ENCODE peak calls at places on chromosomes 2 and 18, in eight cellular contexts. F is fibroblast of lung; M is CD8-positive, alpha-beta memory T cell; Q is lung; A is PC-3; S is adrenal gland; R is esophagus squamous epithelium; W is mesendoderm. Y is an unnamed sample. For H3K27me3, the result is how much of the 10 kb centered on the place peaks cover.

GRCh38 chr2:863732-864450 is 86.8 kb upstream of the SNTG2 start:
- DNase-seq in R (no peak), Q (no peak), W (no peak), A (no peak), S (no peak), M (no peak), F (no peak), Y (no peak)

GRCh38 chr2:127388423-127389164 is 819 bp upstream of the MAP3K2 start:
- DNase-seq in M (no peak), F (no peak), S (no peak), R (no peak), Q (no peak), A (peak), W (no peak), Y (peak)

GRCh38 chr2:974054-974453 is 23.4 kb downstream of the SNTG2 start:
- DNase-seq in M (peak), F (no peak), S (no peak), R (no peak), Q (no peak), A (no peak), W (no peak), Y (no peak)

GRCh38 chr2:218745559-218746469 is 35.2 kb downstream of the TTLL4 start:
- DNase-seq in Q (no peak), F (peak), M (no peak), R (no peak), S (peak), W (no peak), A (peak), Y (no peak)

GRCh38 chr2:196168181-196168580 is 3.2 kb downstream of the STK17B start:
- DNase-seq in S (no peak), R (no peak), A (peak), Q (no peak), F (peak), W (peak), M (peak), Y (no peak)

GRCh38 chr18:61883547-61883946 is 9.3 kb downstream of the RNF152 start:
- DNase-seq in W (no peak), Q (no peak), A (no peak), M (no peak), S (no peak), R (no peak), F (no peak), Y (no peak)

GRCh38 chr18:55998071-55998522 is 410.1 kb upstream of the TCF4 start:
- DNase-seq in A (no peak), S (no peak), W (peak), R (no peak), M (no peak), F (peak), Q (no peak), Y (peak)

GRCh38 chr2:16218651-16219050 is 278.3 kb downstream of the MYCN start:
- DNase-seq in F (no peak), S (no peak), R (no peak), A (no peak), W (peak), Q (no peak), M (no peak), Y (peak)

GRCh38 chr18:47420130-47420529 is 168.7 kb upstream of the SKOR2 start:
- DNase-seq in M (no peak), R (no peak), A (no peak), W (no peak), S (no peak), Q (no peak), F (no peak), Y (no peak)

GRCh38 chr2:195580156-195580555 is 76.9 kb upstream of the SLC39A10 start:
- DNase-seq in R (no peak), Q (no peak), S (no peak), F (no peak), W (no peak), A (no peak), M (no peak), Y (no peak)

GRCh38 chr2:20179179-20179754 is 45.7 kb downstream of the SDC1 start:
- DNase-seq in Q (no peak), W (no peak), A (no peak), R (no peak), F (no peak), M (no peak), S (no peak), Y (no peak)

GRCh38 chr18:49668583-49669290 is 106.9 kb downstream of the LIPG start:
- DNase-seq in S (no peak), F (peak), A (no peak), R (no peak), M (no peak), W (peak), Q (no peak), Y (peak)

GRCh38 chr2:43676322-43677050 is at the start of gene C1GALT1C1L:
- DNase-seq in Q (peak), R (no peak), M (no peak), S (peak), W (no peak), A (no peak), F (peak), Y (peak)

GRCh38 chr18:48752478-48752877 is 198.3 kb downstream of the SMAD7 start:
- DNase-seq in S (no peak), M (no peak), Q (no peak), A (no peak), F (no peak), W (no peak), R (no peak), Y (no peak)

GRCh38 chr2:2516386-2516785 is 185.3 kb upstream of the MYT1L start:
- DNase-seq in S (no peak), A (no peak), R (no peak), M (no peak), F (no peak), W (no peak), Q (no peak), Y (no peak)

GRCh38 chr2:202375006-202375610 is 1.0 kb upstream of the BMPR2 start:
- DNase-seq in S (peak), R (peak), Q (peak), A (peak), M (peak), F (peak), W (peak), Y (peak)

GRCh38 chr2:226609361-226609760 is 190.3 kb downstream of the IRS1 start:
- DNase-seq in F (peak), A (no peak), Q (no peak), S (no peak), R (no peak), M (no peak), W (no peak), Y (no peak)

GRCh38 chr2:103423100-103423499 is 661.3 kb downstream of the TMEM182 start:
- DNase-seq in W (no peak), R (no peak), A (no peak), F (no peak), M (no peak), S (no peak), Q (no peak), Y (no peak)

GRCh38 chr18:70373062-70373519 is 84.2 kb downstream of the SOCS6 start:
- DNase-seq in R (no peak), M (no peak), A (peak), S (no peak), Q (no peak), W (peak), F (peak), Y (no peak)

GRCh38 chr2:200168641-200169265 is 137.7 kb upstream of the SPATS2L start:
- DNase-seq in Q (no peak), R (no peak), S (no peak), F (no peak), M (no peak), W (peak), A (no peak), Y (peak)

GRCh38 chr18:48409591-48410094 is 460 bp upstream of the ZBTB7C start:
- DNase-seq in Q (no peak), F (peak), A (no peak), W (peak), M (no peak), S (peak), R (no peak), Y (peak)

GRCh38 chr18:2935438-2936192 is 77.3 kb downstream of the LPIN2 start:
- DNase-seq in F (peak), W (no peak), A (no peak), M (no peak), Q (no peak), R (no peak), S (no peak), Y (no peak)

GRCh38 chr2:2698182-2699116 is 367.4 kb upstream of the MYT1L start:
- DNase-seq in W (peak), Q (no peak), S (no peak), F (no peak), A (peak), R (no peak), M (no peak), Y (peak)

GRCh38 chr2:51995293-51995692 is 963.4 kb upstream of the NRXN1 start:
- DNase-seq in S (no peak), F (peak), A (peak), M (no peak), Q (no peak), W (no peak), R (no peak), Y (no peak)

GRCh38 chr2:121092095-121092494 is 192.9 kb downstream of the TFCP2L1 start:
- DNase-seq in Q (no peak), W (no peak), S (no peak), R (no peak), A (peak), F (no peak), M (no peak), Y (no peak)

GRCh38 chr18:13305326-13305725 is 86.8 kb downstream of the LDLRAD4 start:
- DNase-seq in W (no peak), F (no peak), S (no peak), A (no peak), R (no peak), M (no peak), Q (no peak), Y (no peak)

GRCh38 chr2:239630618-239631286 is 229.9 kb upstream of the HDAC4 start:
- DNase-seq in F (peak), R (no peak), M (no peak), S (peak), Q (no peak), W (no peak), A (peak), Y (no peak)

GRCh38 chr2:120014231-120014990 is 1.5 kb downstream of the EPB41L5 start:
- DNase-seq in F (no peak), W (no peak), M (no peak), A (no peak), Q (peak), S (no peak), R (no peak), Y (peak)

GRCh38 chr2:20576598-20577115 is 74.2 kb downstream of the HS1BP3 start:
- DNase-seq in W (no peak), M (peak), F (no peak), A (peak), Q (no peak), R (no peak), S (no peak), Y (no peak)

GRCh38 chr18:22921762-22922161 is 11.4 kb upstream of the RBBP8 start:
- DNase-seq in F (no peak), S (no peak), R (no peak), A (peak), Q (no peak), W (no peak), M (no peak), Y (no peak)

GRCh38 chr2:8682719-8683667 is 1.1 kb downstream of the ID2 start:
- DNase-seq in S (peak), R (no peak), M (peak), F (peak), W (peak), A (peak), Q (peak), Y (peak)

GRCh38 chr2:126887506-126887905 is 11.2 kb upstream of the TEX51 start:
- DNase-seq in Q (no peak), S (no peak), R (no peak), F (no peak), A (no peak), M (no peak), W (no peak), Y (no peak)

GRCh38 chr2:23384551-23385349 is at the start of gene KLHL29:
- DNase-seq in S (peak), A (peak), W (peak), F (peak), M (peak), R (no peak), Q (peak), Y (peak)

GRCh38 chr2:199659207-199659606 is 191.8 kb downstream of the FTCDNL1 start:
- DNase-seq in Q (no peak), W (peak), R (no peak), S (peak), M (no peak), F (peak), A (no peak), Y (peak)

GRCh38 chr2:9086465-9086864 is 83.0 kb upstream of the MBOAT2 start:
- DNase-seq in R (no peak), Q (no peak), A (no peak), S (no peak), M (no peak), F (no peak), W (no peak), Y (no peak)

GRCh38 chr2:69796199-69796598 is 33.3 kb upstream of the GMCL1 start:
- DNase-seq in W (no peak), A (peak), F (no peak), S (no peak), R (no peak), M (no peak), Q (no peak), Y (no peak)

GRCh38 chr18:55982992-55983391 is 395.0 kb upstream of the TCF4 start:
- DNase-seq in R (no peak), M (no peak), W (peak), F (no peak), A (peak), Q (no peak), S (no peak), Y (peak)

DNA sequence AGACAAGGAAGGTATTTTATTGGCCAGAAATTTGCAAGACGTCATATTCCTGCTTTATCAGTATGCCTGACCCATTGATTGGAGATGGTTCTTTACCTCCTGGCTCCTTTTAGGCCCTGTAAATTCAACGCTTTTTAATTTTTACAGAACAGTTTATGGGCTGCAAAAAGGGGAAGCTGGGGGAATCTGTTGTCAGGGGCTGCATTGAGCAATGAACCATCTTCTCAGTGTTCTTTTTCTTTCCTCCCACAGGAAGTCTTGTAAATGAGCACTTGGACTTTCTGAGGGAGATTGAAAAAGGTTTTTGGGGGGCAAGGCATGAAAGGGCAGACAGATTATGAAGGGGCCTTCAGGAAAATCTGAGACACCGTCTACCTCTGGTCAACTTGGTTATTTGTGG is 503.6 kb upstream of the TNP1 start:
- DNase-seq in A (no peak), M (no peak), W (no peak), Q (no peak), R (no peak), S (no peak), F (no peak), Y (no peak)
- H3K27me3 ChIP-seq in A (under half), M (under half), W (under half), Q (under half), R (under half), S (under half), F (under half), Y (under half)

DNA sequence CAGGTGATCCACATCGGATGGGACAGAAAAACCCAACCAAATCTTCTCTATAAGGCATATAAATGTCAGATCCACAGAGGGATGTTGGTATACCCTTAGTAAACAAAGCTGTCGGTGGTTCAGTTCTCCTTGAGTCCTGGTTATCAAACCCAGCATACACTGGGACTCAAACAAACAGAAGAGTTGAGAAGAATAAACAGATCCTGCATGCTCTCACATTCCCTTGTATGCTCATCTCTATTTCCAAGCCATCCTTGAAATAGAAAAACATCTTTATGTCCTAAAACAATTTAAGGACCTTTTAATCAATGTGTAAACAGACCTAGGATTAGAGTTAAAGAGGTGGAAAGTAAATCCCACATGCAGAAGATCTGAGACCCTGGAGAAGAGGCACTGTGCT is 19.8 kb upstream of the HK2 start:
- DNase-seq in Q (no peak), S (no peak), W (no peak), F (no peak), R (no peak), M (no peak), A (no peak), Y (no peak)
- H3K27me3 ChIP-seq in Q (under half), S (under half), W (under half), F (under half), R (under half), M (under half), A (under half), Y (under half)

DNA sequence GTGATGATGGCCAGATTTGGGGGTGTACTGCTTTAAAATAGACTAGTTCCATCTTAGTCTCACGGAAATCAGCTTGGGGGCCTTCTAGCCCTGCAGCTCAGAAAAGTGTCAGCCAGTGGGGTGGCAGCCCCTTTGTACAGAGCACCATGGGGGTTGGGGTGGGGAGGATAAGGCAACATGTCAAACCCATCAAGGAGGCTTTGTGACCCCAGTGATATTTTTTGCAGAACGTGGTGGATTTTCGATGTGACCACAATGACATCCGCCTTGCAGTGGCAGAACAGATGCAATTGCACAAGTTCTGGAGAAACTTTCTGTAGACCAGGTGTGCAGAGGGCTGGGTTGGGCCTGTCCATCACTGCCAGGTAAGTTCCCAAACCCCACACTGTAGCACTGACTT is 3.0 kb upstream of the CD8A start:
- DNase-seq in Q (no peak), R (no peak), M (peak), F (no peak), W (no peak), A (no peak), S (no peak), Y (no peak)
- H3K27me3 ChIP-seq in Q (under half), R (under half), M (under half), F (under half), W (under half), A (under half), S (under half), Y (under half)

DNA sequence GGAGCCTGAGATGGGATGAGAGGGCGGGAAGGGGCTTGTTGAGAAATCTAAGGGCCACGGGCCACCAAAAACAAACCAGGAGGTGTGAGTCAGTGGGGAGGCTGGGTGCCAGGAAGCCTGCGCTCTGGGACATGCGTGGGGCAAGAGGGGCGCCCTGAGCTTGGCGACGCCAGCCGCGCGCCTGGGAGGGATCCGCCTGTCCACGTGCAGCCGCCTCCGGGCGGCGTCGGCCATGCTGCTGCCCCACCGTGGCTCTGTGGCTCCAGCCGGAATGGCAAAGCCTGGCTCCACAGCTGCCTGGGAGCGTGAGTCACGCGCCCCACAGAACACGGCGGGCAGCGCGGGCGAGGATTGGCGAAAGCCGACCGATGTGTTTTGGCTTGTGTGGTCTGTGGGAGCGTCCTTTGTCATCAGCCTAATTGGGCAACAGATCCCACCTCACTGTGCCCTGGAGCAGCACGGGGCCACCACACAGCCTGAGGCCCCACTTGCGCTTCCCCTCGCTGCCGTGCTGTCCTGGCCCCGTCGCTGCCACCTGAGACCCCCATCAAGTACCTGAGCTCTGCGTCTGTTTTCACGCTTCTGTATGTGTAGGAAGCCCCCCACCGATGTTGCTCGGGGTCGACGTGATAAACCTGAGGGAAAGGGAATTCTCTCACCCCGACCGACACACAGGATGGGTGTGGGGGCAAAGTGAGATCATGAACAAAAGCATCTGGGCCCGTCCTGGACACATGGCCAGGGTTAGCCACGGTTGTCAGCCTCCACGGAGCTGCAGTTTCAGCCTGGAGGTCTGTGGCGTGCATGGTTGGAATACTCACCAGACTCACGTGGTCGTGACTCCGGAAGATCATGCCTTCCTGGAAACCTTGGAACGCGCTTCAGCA is 80.5 kb downstream of the NFATC1 start:
- DNase-seq in W (no peak), F (no peak), R (no peak), S (no peak), M (no peak), A (no peak), Q (no peak), Y (no peak)
- H3K27me3 ChIP-seq in W (under half), F (under half), R (under half), S (under half), M (under half), A (under half), Q (under half), Y (under half)

DNA sequence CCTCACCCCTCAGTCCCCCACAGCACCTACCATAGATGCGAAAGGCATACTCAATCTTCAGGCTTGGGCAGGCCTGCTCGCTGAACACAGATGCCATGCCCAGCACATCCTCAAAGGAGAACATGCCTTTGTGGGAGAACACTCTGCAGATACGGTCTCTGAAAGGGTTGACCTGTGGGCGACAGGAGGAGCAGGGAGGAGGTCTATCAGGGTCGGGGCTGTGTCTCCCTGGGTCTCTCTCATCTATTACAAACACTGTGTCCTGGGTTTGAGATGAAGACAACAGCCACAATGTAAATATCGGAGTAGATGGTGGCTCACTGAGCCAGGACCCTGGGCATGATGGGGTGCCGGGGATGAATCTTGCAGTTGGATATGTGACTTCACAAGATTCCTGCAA is 46.0 kb downstream of the CIB4 start:
- DNase-seq in A (no peak), R (no peak), S (no peak), M (no peak), Q (no peak), F (no peak), W (no peak), Y (no peak)
- H3K27me3 ChIP-seq in A (half or more), R (under half), S (under half), M (under half), Q (under half), F (under half), W (under half), Y (under half)

GRCh38 chr2:176123847-176124273 is 1.3 kb downstream of the HOXD9 start:
- DNase-seq in R (no peak), F (no peak), Q (no peak), S (no peak), M (no peak), A (no peak), W (no peak), Y (no peak)
- H3K27me3 ChIP-seq in R (half or more), F (half or more), Q (under half), S (under half), M (half or more), A (under half), W (half or more), Y (half or more)

Y was measured in H7.